ENCODE peak calls at places on chromosomes 12 and 14, in six cellular contexts. One of them, this sample, is unnamed.

GRCh38 chr12:91186189-91186588 is 3.6 kb upstream of the DCN start:
- DNase-seq in stomach: no peak
- DNase-seq in choroid plexus epithelial cell: no peak
- DNase-seq in IMR-90: no peak
- DNase-seq in CD8-positive, alpha-beta T cell: no peak
- DNase-seq in AG08396: no peak
- DNase-seq in this sample: no peak

GRCh38 chr14:94473666-94474410 is 2.2 kb downstream of the SERPINA9 start:
- DNase-seq in CD8-positive, alpha-beta T cell: no peak
- DNase-seq in choroid plexus epithelial cell: no peak
- DNase-seq in IMR-90: no peak
- DNase-seq in stomach: no peak
- DNase-seq in AG08396: no peak
- DNase-seq in this sample: no peak

GRCh38 chr12:27161458-27162228 is 79.3 kb upstream of the C12orf71 start:
- DNase-seq in IMR-90: no peak
- DNase-seq in stomach: no peak
- DNase-seq in CD8-positive, alpha-beta T cell: no peak
- DNase-seq in choroid plexus epithelial cell: no peak
- DNase-seq in AG08396: no peak
- DNase-seq in this sample: no peak

GRCh38 chr12:94555687-94556086 is 94.7 kb downstream of the TMCC3 start:
- DNase-seq in CD8-positive, alpha-beta T cell: no peak
- DNase-seq in choroid plexus epithelial cell: no peak
- DNase-seq in IMR-90: no peak
- DNase-seq in AG08396: no peak
- DNase-seq in stomach: no peak
- DNase-seq in this sample: no peak

GRCh38 chr14:100979780-100980179 is 76.3 kb upstream of the RTL1 start:
- DNase-seq in AG08396: no peak
- DNase-seq in stomach: no peak
- DNase-seq in CD8-positive, alpha-beta T cell: no peak
- DNase-seq in choroid plexus epithelial cell: peak
- DNase-seq in IMR-90: peak
- DNase-seq in this sample: no peak

GRCh38 chr12:104219361-104219892 is 3.8 kb downstream of the TXNRD1 start:
- DNase-seq in AG08396: peak
- DNase-seq in stomach: no peak
- DNase-seq in CD8-positive, alpha-beta T cell: no peak
- DNase-seq in choroid plexus epithelial cell: peak
- DNase-seq in IMR-90: peak
- DNase-seq in this sample: no peak

GRCh38 chr12:46783881-46784280 is 41.9 kb downstream of the SLC38A4 start:
- DNase-seq in CD8-positive, alpha-beta T cell: no peak
- DNase-seq in choroid plexus epithelial cell: peak
- DNase-seq in AG08396: no peak
- DNase-seq in IMR-90: peak
- DNase-seq in stomach: no peak
- DNase-seq in this sample: no peak

GRCh38 chr12:84091642-84092041 is 821.0 kb downstream of the SLC6A15 start:
- DNase-seq in AG08396: no peak
- DNase-seq in stomach: no peak
- DNase-seq in choroid plexus epithelial cell: no peak
- DNase-seq in IMR-90: no peak
- DNase-seq in CD8-positive, alpha-beta T cell: no peak
- DNase-seq in this sample: no peak

GRCh38 chr12:55908726-55909512 is 18.8 kb downstream of the PYM1 start:
- DNase-seq in choroid plexus epithelial cell: peak
- DNase-seq in AG08396: peak
- DNase-seq in stomach: no peak
- DNase-seq in IMR-90: peak
- DNase-seq in CD8-positive, alpha-beta T cell: no peak
- DNase-seq in this sample: no peak

GRCh38 chr12:46209165-46209564 is 59.7 kb downstream of the SLC38A1 start:
- DNase-seq in stomach: no peak
- DNase-seq in choroid plexus epithelial cell: peak
- DNase-seq in AG08396: no peak
- DNase-seq in CD8-positive, alpha-beta T cell: no peak
- DNase-seq in IMR-90: peak
- DNase-seq in this sample: no peak

GRCh38 chr12:132955094-132955932 is 793 bp downstream of the ZNF605 start:
- DNase-seq in AG08396: peak
- DNase-seq in stomach: peak
- DNase-seq in choroid plexus epithelial cell: peak
- DNase-seq in IMR-90: peak
- DNase-seq in CD8-positive, alpha-beta T cell: no peak
- DNase-seq in this sample: peak

GRCh38 chr14:100156776-100157175 is 2.7 kb downstream of the DEGS2 start:
- DNase-seq in AG08396: no peak
- DNase-seq in IMR-90: no peak
- DNase-seq in stomach: no peak
- DNase-seq in choroid plexus epithelial cell: no peak
- DNase-seq in CD8-positive, alpha-beta T cell: no peak
- DNase-seq in this sample: no peak

GRCh38 chr12:107236824-107237467 is 143.6 kb upstream of the CRY1 start:
- DNase-seq in CD8-positive, alpha-beta T cell: no peak
- DNase-seq in IMR-90: peak
- DNase-seq in stomach: no peak
- DNase-seq in AG08396: peak
- DNase-seq in choroid plexus epithelial cell: peak
- DNase-seq in this sample: no peak

GRCh38 chr14:100406505-100407131 is 83.5 kb downstream of the SLC25A47 start:
- DNase-seq in choroid plexus epithelial cell: no peak
- DNase-seq in stomach: peak
- DNase-seq in AG08396: no peak
- DNase-seq in CD8-positive, alpha-beta T cell: peak
- DNase-seq in IMR-90: peak
- DNase-seq in this sample: no peak

GRCh38 chr12:10362828-10363664 is 26.8 kb downstream of the KLRK1 start:
- DNase-seq in stomach: no peak
- DNase-seq in CD8-positive, alpha-beta T cell: no peak
- DNase-seq in choroid plexus epithelial cell: peak
- DNase-seq in AG08396: no peak
- DNase-seq in IMR-90: no peak
- DNase-seq in this sample: no peak

GRCh38 chr12:74440469-74440868 is 97.2 kb upstream of the ATXN7L3B start:
- DNase-seq in stomach: no peak
- DNase-seq in IMR-90: no peak
- DNase-seq in choroid plexus epithelial cell: no peak
- DNase-seq in CD8-positive, alpha-beta T cell: no peak
- DNase-seq in AG08396: no peak
- DNase-seq in this sample: no peak